ENCODE peak calls at places on chromosomes 4 and X, in four cellular contexts. H, X, S and K are unnamed samples.

GRCh38 chr4:125707397-125707796 is 392.6 kb downstream of the FAT4 start:
- DNase-seq in S (no peak), X (no peak), H (no peak), K (no peak)

GRCh38 chr4:99918656-99919055 is 24.4 kb upstream of the LAMTOR3 start:
- DNase-seq in S (no peak), H (no peak), X (no peak), K (no peak)

GRCh38 chr4:53905935-53906377 is 158.4 kb downstream of the CHIC2 start:
- DNase-seq in S (no peak), X (peak), H (peak), K (peak)

GRCh38 chr4:73434311-73434710 is 1.7 kb upstream of the AFP start:
- DNase-seq in X (no peak), S (no peak), H (peak), K (peak)

GRCh38 chr4:11724731-11725130 is 296.0 kb upstream of the HS3ST1 start:
- DNase-seq in H (peak), X (no peak), S (no peak), K (no peak)

GRCh38 chr4:126986828-126987227 is 645.9 kb upstream of the INTU start:
- DNase-seq in S (no peak), H (peak), X (no peak), K (peak)

GRCh38 chrX:34197946-34198345 is 65.8 kb upstream of the FAM47A start:
- DNase-seq in S (no peak), H (no peak), X (no peak), K (no peak)

GRCh38 chr4:37424753-37425152 is 180.2 kb downstream of the NWD2 start:
- DNase-seq in H (no peak), X (no peak), S (no peak), K (no peak)

GRCh38 chr4:7361256-7361655 is 73.5 kb downstream of the PSAPL1 start:
- DNase-seq in X (no peak), H (no peak), S (no peak), K (no peak)

GRCh38 chr4:55447826-55448225 is 52.1 kb downstream of the TMEM165 start:
- DNase-seq in H (peak), S (no peak), X (no peak), K (no peak)

GRCh38 chrX:124266325-124267087 is 66.0 kb upstream of the TEX13D start:
- DNase-seq in H (no peak), X (no peak), S (no peak), K (no peak)

GRCh38 chr4:96295143-96295763 is 455.4 kb downstream of the PDHA2 start:
- DNase-seq in X (no peak), S (no peak), H (no peak), K (no peak)

GRCh38 chr4:67103001-67103737 is 442.1 kb downstream of the CENPC start:
- DNase-seq in S (no peak), X (no peak), H (no peak), K (peak)

GRCh38 chrX:2774057-2774456 is 22.2 kb downstream of the XG start:
- DNase-seq in S (no peak), H (no peak), X (no peak), K (no peak)

GRCh38 chr4:6562931-6563901 is 11.8 kb upstream of the MAN2B2 start:
- DNase-seq in H (no peak), X (no peak), S (no peak), K (peak)

GRCh38 chr4:68895561-68896198 is 55.9 kb downstream of the UGT2A3 start:
- DNase-seq in S (no peak), H (no peak), X (no peak), K (no peak)

GRCh38 chr4:36273276-36273675 is 8.1 kb upstream of the DTHD1 start:
- DNase-seq in S (no peak), H (no peak), X (no peak), K (no peak)

GRCh38 chr4:141524116-141524515 is 112.3 kb upstream of the IL15 start:
- DNase-seq in H (peak), S (no peak), X (no peak), K (no peak)

GRCh38 chrX:74492720-74493201 is 71.5 kb downstream of the SLC16A2 start:
- DNase-seq in S (no peak), H (no peak), X (peak), K (peak)

GRCh38 chrX:134990475-134991473 is at the start of gene SMIM10:
- DNase-seq in X (peak), H (peak), S (no peak), K (peak)

GRCh38 chrX:38563006-38563405 is 1.7 kb downstream of the TSPAN7 start:
- DNase-seq in X (no peak), H (no peak), S (no peak), K (no peak)

DNA sequence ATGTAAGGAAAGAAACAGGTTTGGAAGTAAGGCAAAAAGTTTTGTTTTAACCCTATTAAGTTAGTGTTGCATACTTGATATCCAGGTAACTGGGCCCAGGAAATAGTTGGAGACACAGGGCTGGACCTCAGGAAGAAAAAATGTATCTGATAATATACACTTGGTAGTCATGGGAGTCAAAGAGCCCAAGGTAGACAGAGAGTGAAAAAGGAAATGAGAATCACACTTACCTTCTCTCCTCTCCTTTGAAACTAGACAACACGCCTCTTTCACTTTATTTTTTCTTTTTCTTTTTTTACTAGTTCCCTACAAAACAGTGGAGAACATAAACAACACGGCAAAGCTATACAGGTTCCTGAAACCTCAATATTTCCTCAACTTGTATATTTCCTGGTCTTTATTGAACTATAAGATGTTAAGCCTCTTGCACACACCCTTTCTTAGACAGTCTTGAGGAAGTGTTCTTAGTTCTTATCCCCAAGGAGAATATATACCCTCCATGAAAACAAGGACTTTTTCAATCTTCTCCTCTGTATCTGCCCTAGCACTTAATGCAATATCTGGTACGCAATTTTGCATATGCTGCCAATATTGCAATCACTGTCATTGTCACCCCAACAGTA is 27.2 kb downstream of the SYTL4 start:
- DNase-seq in H (no peak), S (no peak), X (no peak), K (no peak)
- H3K4me2 ChIP-seq in H (no peak), S (no peak), X (no peak), K (no peak)

DNA sequence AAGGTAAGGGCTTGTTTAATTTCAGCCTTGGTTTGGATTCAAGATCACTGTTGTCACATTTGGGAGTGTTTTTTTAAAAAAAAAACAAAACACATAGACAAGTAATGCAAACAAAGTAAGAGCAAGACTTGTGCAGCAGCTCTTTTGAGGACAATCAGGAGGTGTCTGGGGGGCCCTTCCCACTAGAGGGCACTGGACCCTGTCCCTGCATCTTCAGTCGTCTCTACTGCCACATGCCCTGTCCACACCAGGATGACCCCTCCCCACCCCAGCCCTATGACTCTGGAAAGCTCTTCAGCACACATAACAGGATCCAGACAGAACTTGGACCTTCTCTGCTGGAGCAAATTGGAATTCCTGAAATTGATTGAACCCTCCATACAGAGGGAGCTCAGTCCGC is 71.0 kb downstream of the USP46 start:
- DNase-seq in S (peak), X (peak), H (peak), K (peak)
- H3K23ac ChIP-seq in S (no peak), X (no peak), H (peak), K (no peak)

DNA sequence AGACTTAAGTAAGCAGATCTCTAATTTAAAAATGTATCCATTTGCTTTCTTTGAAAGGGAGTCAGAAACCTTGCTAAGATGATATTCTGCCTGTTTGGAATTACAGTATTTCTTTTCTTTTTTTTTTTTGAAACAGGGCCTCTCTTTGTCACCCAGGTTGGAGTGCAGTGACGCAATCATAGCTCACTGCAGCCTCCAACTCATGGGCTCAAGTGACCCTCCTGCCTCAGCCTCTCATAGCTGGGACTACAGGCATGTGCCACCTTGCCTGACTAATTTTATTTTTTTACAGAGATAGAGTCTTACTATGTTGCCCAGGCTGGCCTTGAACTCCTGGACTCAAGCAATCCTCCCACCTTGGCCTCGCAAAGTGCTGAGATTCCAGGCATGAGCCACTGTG is 40.0 kb downstream of the ANAPC4 start:
- DNase-seq in H (no peak), X (no peak), S (no peak), K (no peak)
- H3K56ac ChIP-seq in H (no peak), X (no peak), S (no peak), K (no peak)

GRCh38 chrX:45850197-45850774 is 649.6 kb upstream of the DIPK2B start:
- DNase-seq in S (no peak), X (peak), H (no peak), K (peak)
- H3K4me2 ChIP-seq in S (peak), X (peak), H (peak), K (peak)

GRCh38 chr4:1539859-1540600 is 133.8 kb upstream of the NKX1-1 start:
- DNase-seq in H (no peak), S (no peak), X (no peak), K (no peak)
- H3K23ac ChIP-seq in H (no peak), S (no peak), X (no peak), K (no peak)

GRCh38 chr4:151318310-151319006 is 6.9 kb downstream of the SH3D19 start:
- DNase-seq in X (no peak), H (no peak), S (no peak), K (no peak)

GRCh38 chr4:151313306-151314028 is 11.9 kb downstream of the SH3D19 start:
- DNase-seq in S (no peak), H (no peak), X (no peak), K (no peak)

GRCh38 chr4:151315212-151315886 is 10.1 kb downstream of the SH3D19 start:
- DNase-seq in X (no peak), H (no peak), S (no peak), K (no peak)

GRCh38 chr4:151316645-151317044 is 8.8 kb downstream of the SH3D19 start:
- DNase-seq in H (no peak), S (no peak), X (no peak), K (no peak)

GRCh38 chr4:151314509-151314908 is 10.9 kb downstream of the SH3D19 start:
- DNase-seq in H (no peak), X (no peak), S (no peak), K (peak)
- H3K56ac ChIP-seq in H (no peak), X (no peak), S (no peak), K (no peak)

GRCh38 chrX:46918434-46918833 is 6.2 kb downstream of the JADE3 start:
- DNase-seq in X (no peak), S (no peak), H (peak), K (no peak)
- H3K4me2 ChIP-seq in X (no peak), S (no peak), H (no peak), K (no peak)

DNA sequence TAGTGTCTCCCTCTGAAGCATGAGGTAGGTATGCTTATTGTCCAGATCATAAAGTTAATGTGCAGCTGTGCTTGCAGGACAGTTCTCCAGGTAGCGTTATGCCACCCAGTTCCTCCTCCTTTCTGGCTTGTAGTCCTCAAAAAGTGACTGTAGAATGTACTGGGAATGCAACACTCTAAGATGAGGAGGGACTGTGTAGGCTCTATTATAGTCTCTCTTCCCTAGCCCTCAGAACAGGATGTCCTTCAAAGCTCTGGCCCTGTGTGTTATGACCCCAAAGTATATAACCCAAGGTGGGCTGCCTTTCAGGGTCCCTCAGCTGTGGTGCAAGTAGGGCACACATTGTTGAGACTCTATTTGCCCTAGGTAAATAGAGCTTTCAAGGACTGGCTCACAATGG is 20.8 kb upstream of the MANBA start:
- DNase-seq in H (no peak), S (no peak), X (no peak), K (no peak)
- H3K23ac ChIP-seq in H (no peak), S (no peak), X (no peak), K (no peak)